ENCODE peak calls at places on chromosomes 3 and 15, in four cellular contexts. U is activated CD4-positive, alpha-beta T cell treated with anti-CD3 and anti-CD28 coated beads, Interleukin-2, amount 50 U/mL, for 1 hour; J is progenitor cell of endocrine pancreas; B is Right ventricle myocardium superior. I is an unnamed sample.

GRCh38 chr3:8589880-8590556 is 54.6 kb downstream of the SSUH2 start:
- DNase-seq in U (no peak), J (no peak), B (no peak), I (no peak)

GRCh38 chr15:92638291-92638708 is 17.3 kb downstream of the FAM174B start:
- DNase-seq in U (no peak), J (no peak), B (no peak), I (peak)

GRCh38 chr15:68469162-68470048 is 37.4 kb upstream of the ITGA11 start:
- DNase-seq in U (no peak), J (no peak), B (no peak), I (no peak)

GRCh38 chr15:101092186-101092866 is 159.5 kb downstream of the CHSY1 start:
- DNase-seq in U (no peak), J (no peak), B (no peak), I (no peak)

GRCh38 chr3:23159929-23160328 is 43.2 kb upstream of the UBE2E2 start:
- DNase-seq in U (no peak), J (no peak), B (no peak), I (no peak)

GRCh38 chr3:179250803-179251476 is at the start of gene KCNMB3:
- DNase-seq in U (no peak), J (no peak), B (no peak), I (no peak)

GRCh38 chr15:29103825-29104565 is 165.6 kb downstream of the NSMCE3 start:
- DNase-seq in U (peak), J (peak), B (peak), I (peak)

GRCh38 chr15:100008258-100008657 is 275.0 kb upstream of the LYSMD4 start:
- DNase-seq in U (no peak), J (no peak), B (no peak), I (no peak)

GRCh38 chr3:117763561-117763960 is 1054.0 kb downstream of the TUSC7 start:
- DNase-seq in U (no peak), J (no peak), B (no peak), I (no peak)

GRCh38 chr15:38477637-38478036 is 23.7 kb downstream of the FAM98B start:
- DNase-seq in U (no peak), J (no peak), B (no peak), I (no peak)

GRCh38 chr15:88894348-88894818 is 961 bp downstream of the HAPLN3 start:
- DNase-seq in U (peak), J (peak), B (peak), I (peak)

GRCh38 chr3:66010348-66011097 is 28.2 kb downstream of the MAGI1 start:
- DNase-seq in U (no peak), J (no peak), B (no peak), I (no peak)

GRCh38 chr3:10561942-10562565 is 56.7 kb upstream of the ATP2B2 start:
- DNase-seq in U (no peak), J (no peak), B (no peak), I (no peak)

GRCh38 chr3:12822725-12823373 is 18.5 kb downstream of the RPL32 start:
- DNase-seq in U (no peak), J (no peak), B (no peak), I (no peak)

GRCh38 chr15:67241132-67241855 is 13.2 kb downstream of the AAGAB start:
- DNase-seq in U (no peak), J (no peak), B (no peak), I (no peak)

GRCh38 chr15:32053717-32054116 is 23.4 kb downstream of the CHRNA7 start:
- DNase-seq in U (no peak), J (no peak), B (no peak), I (no peak)

GRCh38 chr15:52228928-52229327 is 37.7 kb upstream of the GNB5 start:
- DNase-seq in U (no peak), J (no peak), B (no peak), I (no peak)

GRCh38 chr3:148815316-148815715 is 12.3 kb upstream of the CPB1 start:
- DNase-seq in U (no peak), J (no peak), B (no peak), I (no peak)

GRCh38 chr15:60972866-60973265 is 256.2 kb downstream of the RORA start:
- DNase-seq in U (no peak), J (no peak), B (no peak), I (no peak)

GRCh38 chr15:75985966-75986365 is 26.3 kb downstream of the NRG4 start:
- DNase-seq in U (no peak), J (no peak), B (no peak), I (no peak)

GRCh38 chr3:149587383-149587782 is 70.4 kb downstream of the WWTR1 start:
- DNase-seq in U (no peak), J (no peak), B (no peak), I (no peak)

GRCh38 chr3:67384790-67385397 is 269.5 kb downstream of the SUCLG2 start:
- DNase-seq in U (peak), J (peak), B (no peak), I (no peak)

GRCh38 chr3:142987707-142988106 is 13.7 kb upstream of the U2SURP start:
- DNase-seq in U (no peak), J (no peak), B (no peak), I (no peak)

GRCh38 chr3:4493931-4494806 is 1.0 kb downstream of the ITPR1 start:
- DNase-seq in U (no peak), J (no peak), B (peak), I (peak)

GRCh38 chr3:119536757-119537156 is 22.7 kb downstream of the CD80 start:
- DNase-seq in U (no peak), J (no peak), B (no peak), I (no peak)

GRCh38 chr3:22632566-22632965 is 570.6 kb upstream of the UBE2E2 start:
- DNase-seq in U (no peak), J (no peak), B (no peak), I (no peak)

GRCh38 chr15:78841891-78842290 is 30.6 kb upstream of the ADAMTS7 start:
- DNase-seq in U (no peak), J (no peak), B (no peak), I (no peak)

GRCh38 chr15:62895905-62896316 is 146.6 kb upstream of the TPM1 start:
- DNase-seq in U (no peak), J (no peak), B (no peak), I (no peak)

GRCh38 chr15:89116404-89116803 is 28.1 kb downstream of the ABHD2 start:
- DNase-seq in U (no peak), J (no peak), B (no peak), I (no peak)

GRCh38 chr3:100702082-100703014 is 6.9 kb upstream of the TFG start:
- DNase-seq in U (no peak), J (no peak), B (no peak), I (no peak)

GRCh38 chr3:171462224-171462623 is 2.0 kb upstream of the TNIK start:
- DNase-seq in U (no peak), J (no peak), B (no peak), I (no peak)

GRCh38 chr3:71428841-71429609 is 154.5 kb downstream of the FOXP1 start:
- DNase-seq in U (no peak), J (no peak), B (no peak), I (peak)

I was measured in lower lobe of right lung.